ENCODE peak calls at places on chromosomes 6 and 20, in six cellular contexts. K is HL-60; H is GM23338; Y is naive thymus-derived CD4-positive, alpha-beta T cell; L is hepatocyte; M is left ventricle myocardium inferior. U is an unnamed sample.

GRCh38 chr6:139638179-139638872 is 263.9 kb upstream of the CITED2 start:
- DNase-seq in K (no peak), H (no peak), Y (no peak), L (no peak), M (no peak), U (no peak)

GRCh38 chr6:13813621-13814175 is 659 bp downstream of the MCUR1 start:
- DNase-seq in K (peak), H (peak), Y (no peak), L (peak), M (peak), U (peak)

GRCh38 chr6:95185874-95186273 is 391.5 kb upstream of the MANEA start:
- DNase-seq in K (no peak), H (no peak), Y (no peak), L (no peak), M (no peak), U (no peak)

GRCh38 chr6:39724787-39725631 is at the start of gene KIF6:
- DNase-seq in K (peak), H (peak), Y (peak), L (peak), M (peak), U (peak)

GRCh38 chr6:37134622-37135191 is 35.2 kb upstream of the PIM1 start:
- DNase-seq in K (no peak), H (no peak), Y (no peak), L (peak), M (no peak), U (peak)

GRCh38 chr6:113564401-113565161 is 292.6 kb upstream of the MARCKS start:
- DNase-seq in K (peak), H (peak), Y (no peak), L (peak), M (peak), U (peak)

GRCh38 chr6:54935739-54936138 is 89.2 kb downstream of the FAM83B start:
- DNase-seq in K (no peak), H (peak), Y (no peak), L (peak), M (no peak), U (no peak)

GRCh38 chr6:142821164-142821716 is 123.7 kb downstream of the HIVEP2 start:
- DNase-seq in K (no peak), H (no peak), Y (no peak), L (no peak), M (no peak), U (no peak)

GRCh38 chr6:14499309-14499708 is 381.7 kb downstream of the CD83 start:
- DNase-seq in K (no peak), H (no peak), Y (no peak), L (no peak), M (no peak), U (no peak)

GRCh38 chr6:108435391-108435790 is 125.3 kb upstream of the FOXO3 start:
- DNase-seq in K (peak), H (no peak), Y (no peak), L (no peak), M (no peak), U (no peak)

GRCh38 chr6:137850816-137851602 is 16.1 kb upstream of the TNFAIP3 start:
- DNase-seq in K (no peak), H (no peak), Y (no peak), L (no peak), M (no peak), U (no peak)

GRCh38 chr20:51487525-51488279 is 54.8 kb downstream of the NFATC2 start:
- DNase-seq in K (no peak), H (no peak), Y (no peak), L (peak), M (no peak), U (no peak)

GRCh38 chr20:967796-968742 is 34.0 kb downstream of the RSPO4 start:
- DNase-seq in K (peak), H (peak), Y (no peak), L (no peak), M (no peak), U (peak)

GRCh38 chr6:94089915-94090314 is 670.6 kb upstream of the EPHA7 start:
- DNase-seq in K (no peak), H (no peak), Y (no peak), L (no peak), M (no peak), U (no peak)

GRCh38 chr6:34552620-34553019 is 3.5 kb downstream of the SPDEF start:
- DNase-seq in K (no peak), H (no peak), Y (no peak), L (no peak), M (no peak), U (no peak)

GRCh38 chr6:24356310-24357035 is 1.4 kb downstream of the DCDC2 start:
- DNase-seq in K (no peak), H (no peak), Y (no peak), L (no peak), M (no peak), U (no peak)

GRCh38 chr20:22492497-22492896 is 91.9 kb downstream of the FOXA2 start:
- DNase-seq in K (no peak), H (no peak), Y (no peak), L (no peak), M (no peak), U (no peak)

GRCh38 chr20:30284533-30284932 is 972.9 kb upstream of the DEFB115 start:
- DNase-seq in K (no peak), H (no peak), Y (no peak), L (no peak), M (no peak), U (no peak)

GRCh38 chr20:59412251-59412650 is 111.8 kb downstream of the EDN3 start:
- DNase-seq in K (no peak), H (no peak), Y (no peak), L (no peak), M (no peak), U (peak)

GRCh38 chr6:130928158-130928917 is 101.1 kb downstream of the SMLR1 start:
- DNase-seq in K (peak), H (no peak), Y (no peak), L (no peak), M (no peak), U (no peak)

GRCh38 chr6:158715330-158716311 is 65.8 kb downstream of the SYTL3 start:
- DNase-seq in K (no peak), H (no peak), Y (no peak), L (no peak), M (no peak), U (no peak)

GRCh38 chr6:163398796-163399195 is 15.7 kb upstream of the QKI start:
- DNase-seq in K (peak), H (no peak), Y (no peak), L (no peak), M (peak), U (no peak)

GRCh38 chr20:59583428-59584277 is 20.7 kb upstream of the PHACTR3 start:
- DNase-seq in K (no peak), H (no peak), Y (no peak), L (no peak), M (peak), U (no peak)

GRCh38 chr6:90168693-90169131 is 127.9 kb downstream of the BACH2 start:
- DNase-seq in K (no peak), H (no peak), Y (no peak), L (no peak), M (no peak), U (no peak)

GRCh38 chr20:36579996-36580545 is 6.7 kb downstream of the TGIF2 start:
- DNase-seq in K (no peak), H (no peak), Y (no peak), L (peak), M (no peak), U (no peak)

GRCh38 chr6:96522469-96523009 is 933 bp downstream of the UFL1 start:
- DNase-seq in K (no peak), H (no peak), Y (no peak), L (peak), M (no peak), U (peak)

GRCh38 chr20:38198238-38198861 is 33.3 kb upstream of the TGM2 start:
- DNase-seq in K (no peak), H (no peak), Y (no peak), L (no peak), M (no peak), U (peak)

GRCh38 chr6:12957321-12958051 is 240.9 kb downstream of the PHACTR1 start:
- DNase-seq in K (peak), H (peak), Y (peak), L (peak), M (peak), U (peak)

GRCh38 chr6:37794825-37795224 is 24.7 kb upstream of the ZFAND3 start:
- DNase-seq in K (no peak), H (no peak), Y (no peak), L (no peak), M (no peak), U (no peak)

GRCh38 chr6:79570802-79571367 is 33.7 kb upstream of the LCA5 start:
- DNase-seq in K (no peak), H (no peak), Y (peak), L (peak), M (no peak), U (no peak)

GRCh38 chr6:163830641-163831040 is 416.1 kb downstream of the QKI start:
- DNase-seq in K (no peak), H (no peak), Y (no peak), L (no peak), M (no peak), U (no peak)

GRCh38 chr6:118709859-118710350 is 58.5 kb upstream of the CEP85L start:
- DNase-seq in K (no peak), H (peak), Y (peak), L (no peak), M (no peak), U (peak)

GRCh38 chr6:140203611-140204553 is 829.4 kb upstream of the CITED2 start:
- DNase-seq in K (no peak), H (no peak), Y (no peak), L (no peak), M (no peak), U (no peak)

GRCh38 chr6:52598123-52598823 is 21.4 kb upstream of the TRAM2 start:
- DNase-seq in K (peak), H (peak), Y (peak), L (peak), M (peak), U (peak)

GRCh38 chr20:63773571-63774347 is 34.2 kb downstream of the SLC2A4RG start:
- DNase-seq in K (no peak), H (no peak), Y (no peak), L (no peak), M (no peak), U (no peak)

GRCh38 chr6:35083507-35083906 is 57.6 kb downstream of the TCP11 start:
- DNase-seq in K (no peak), H (no peak), Y (no peak), L (no peak), M (no peak), U (no peak)

GRCh38 chr20:63163171-63163570 is 52.8 kb downstream of the YTHDF1 start:
- DNase-seq in K (no peak), H (no peak), Y (no peak), L (no peak), M (no peak), U (no peak)

DNA sequence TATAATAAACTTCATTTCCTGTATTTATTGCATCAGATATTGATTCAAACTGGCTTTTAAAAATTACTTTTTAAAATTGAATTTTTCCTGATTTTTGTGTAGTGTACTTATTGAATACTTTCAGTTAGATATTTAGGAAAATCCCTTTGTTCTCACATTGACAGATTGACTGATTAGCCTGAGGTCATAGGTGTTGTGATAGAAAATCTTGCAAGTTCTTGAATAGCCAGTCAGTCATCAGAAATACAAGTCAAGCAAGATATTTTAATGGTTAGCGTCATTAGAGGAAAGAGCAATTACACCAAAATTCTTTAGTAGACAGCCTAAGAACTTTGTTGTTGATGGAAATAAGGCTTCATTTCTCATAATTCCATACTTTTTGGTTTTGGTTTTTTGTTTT is 3.4 kb upstream of the TMEM30A start:
- DNase-seq in K (no peak), H (no peak), Y (no peak), L (no peak), M (no peak), U (no peak)
- H3K27ac ChIP-seq in K (peak), H (no peak), Y (no peak), L (peak), M (no peak), U (no peak)

GRCh38 chr6:3454206-3455016 is 2.4 kb downstream of the SLC22A23 start:
- DNase-seq in K (no peak), H (no peak), Y (no peak), L (no peak), M (no peak), U (no peak)
- H3K27ac ChIP-seq in K (no peak), H (no peak), Y (peak), L (peak), M (no peak), U (no peak)

GRCh38 chr6:44094403-44095242 is 32.6 kb downstream of the MRPL14 start:
- DNase-seq in K (no peak), H (no peak), Y (no peak), L (peak), M (no peak), U (no peak)
- H3K27ac ChIP-seq in K (no peak), H (no peak), Y (no peak), L (peak), M (no peak), U (no peak)

GRCh38 chr20:47330071-47330470 is 26.4 kb downstream of the ZMYND8 start:
- DNase-seq in K (no peak), H (no peak), Y (no peak), L (no peak), M (no peak), U (no peak)
- H3K27ac ChIP-seq in K (no peak), H (peak), Y (no peak), L (peak), M (peak), U (no peak)

GRCh38 chr20:9281770-9282169 is 212.9 kb downstream of the PLCB4 start:
- DNase-seq in K (no peak), H (no peak), Y (no peak), L (no peak), M (no peak), U (no peak)
- H3K27ac ChIP-seq in K (no peak), H (no peak), Y (no peak), L (no peak), M (no peak), U (no peak)

DNA sequence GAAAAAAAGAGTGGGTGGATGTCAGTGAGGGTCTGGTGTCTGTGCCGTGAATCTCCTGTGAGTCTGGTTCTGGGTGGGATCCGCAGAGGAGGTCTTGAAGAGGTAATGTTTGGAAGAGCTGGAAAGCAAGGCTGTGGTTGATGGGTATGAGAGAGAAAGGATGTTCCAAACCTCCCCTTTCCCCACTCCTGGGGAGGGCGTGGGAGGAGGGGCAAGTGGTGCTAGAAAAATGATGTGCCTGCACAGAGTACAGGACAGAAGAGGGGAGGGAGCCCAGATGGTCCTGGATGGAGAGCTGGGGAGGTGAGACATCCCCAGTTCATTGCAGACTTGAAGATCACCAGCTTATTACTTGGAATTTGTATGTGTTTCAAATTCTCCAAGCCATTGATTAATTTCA is 3.1 kb downstream of the CNPY3 start:
- DNase-seq in K (no peak), H (no peak), Y (no peak), L (no peak), M (no peak), U (no peak)
- H3K27ac ChIP-seq in K (peak), H (peak), Y (peak), L (no peak), M (no peak), U (no peak)

U was measured in SJCRH30.